ENCODE peak calls at places on chromosomes 11 and 22, in eight cellular contexts. I is IMR-90, T is cardiac muscle cell, B is HCT116, A is adipocyte, V is esophagus squamous epithelium, J is uterus, F is body of pancreas. M is an unnamed sample. For H3K9me3 and H3K36me3, the result is how much of the 10 kb centered on the place peaks cover.

GRCh38 chr11:57379732-57380131 is 1.2 kb downstream of the PRG3 start:
- DNase-seq in I (peak), T (peak), B (no peak), A (peak), V (no peak), J (no peak), F (no peak), M (no peak)

GRCh38 chr11:27205269-27205668 is 157.7 kb downstream of the CCDC34 start:
- DNase-seq in I (no peak), T (no peak), B (no peak), A (peak), V (no peak), J (no peak), F (no peak), M (no peak)

GRCh38 chr11:43905788-43906187 is 25.2 kb downstream of the ALKBH3 start:
- DNase-seq in I (peak), T (peak), B (no peak), A (no peak), V (no peak), J (peak), F (peak), M (no peak)

GRCh38 chr11:27292642-27293020 is 70.4 kb downstream of the CCDC34 start:
- DNase-seq in I (no peak), T (no peak), B (no peak), A (no peak), V (no peak), J (no peak), F (no peak), M (no peak)

GRCh38 chr22:40107756-40108437 is 69.8 kb upstream of the TNRC6B start:
- DNase-seq in I (peak), T (peak), B (no peak), A (peak), V (no peak), J (peak), F (peak), M (peak)

GRCh38 chr11:46367244-46367915 is 14.1 kb upstream of the MDK start:
- DNase-seq in I (peak), T (peak), B (no peak), A (peak), V (no peak), J (peak), F (peak), M (no peak)

GRCh38 chr11:27196040-27196897 is 155.7 kb downstream of the BBOX1 start:
- DNase-seq in I (no peak), T (no peak), B (no peak), A (no peak), V (no peak), J (no peak), F (no peak), M (no peak)

GRCh38 chr22:39250131-39250530 is 5.3 kb upstream of the PDGFB start:
- DNase-seq in I (no peak), T (no peak), B (no peak), A (no peak), V (no peak), J (no peak), F (no peak), M (no peak)

GRCh38 chr11:91749231-91749630 is 475.4 kb upstream of the FAT3 start:
- DNase-seq in I (no peak), T (no peak), B (no peak), A (no peak), V (no peak), J (no peak), F (no peak), M (no peak)

GRCh38 chr22:34886391-34886790 is 179.6 kb upstream of the ISX start:
- DNase-seq in I (no peak), T (no peak), B (no peak), A (no peak), V (no peak), J (no peak), F (no peak), M (no peak)

GRCh38 chr11:121563003-121563402 is 110.2 kb upstream of the SORL1-AS1 start:
- DNase-seq in I (no peak), T (no peak), B (no peak), A (no peak), V (no peak), J (no peak), F (no peak), M (no peak)

GRCh38 chr22:47841166-47841565 is 1078.7 kb downstream of the TBC1D22A start:
- DNase-seq in I (no peak), T (no peak), B (no peak), A (no peak), V (no peak), J (no peak), F (no peak), M (no peak)

GRCh38 chr11:46387919-46388618 is 3.5 kb downstream of the CHRM4 start:
- DNase-seq in I (no peak), T (peak), B (no peak), A (no peak), V (no peak), J (no peak), F (no peak), M (no peak)

GRCh38 chr22:25407859-25408229 is 156.6 kb upstream of the GRK3 start:
- DNase-seq in I (no peak), T (no peak), B (no peak), A (no peak), V (no peak), J (no peak), F (no peak), M (no peak)

GRCh38 chr11:93564895-93565294 is 21.7 kb upstream of the SMCO4 start:
- DNase-seq in I (no peak), T (no peak), B (no peak), A (no peak), V (no peak), J (no peak), F (no peak), M (no peak)

GRCh38 chr22:36405671-36406070 is 17.9 kb upstream of the MYH9 start:
- DNase-seq in I (no peak), T (peak), B (no peak), A (peak), V (no peak), J (no peak), F (peak), M (no peak)

GRCh38 chr22:17972385-17973181 is 51.8 kb downstream of the MICAL3 start:
- DNase-seq in I (peak), T (peak), B (no peak), A (peak), V (no peak), J (peak), F (peak), M (peak)

GRCh38 chr11:57770793-57771192 is 9.2 kb downstream of the CTNND1 start:
- DNase-seq in I (no peak), T (no peak), B (no peak), A (no peak), V (no peak), J (no peak), F (peak), M (no peak)

GRCh38 chr22:17893900-17894299 is 119.6 kb upstream of the BID start:
- DNase-seq in I (no peak), T (no peak), B (no peak), A (no peak), V (no peak), J (no peak), F (no peak), M (no peak)

GRCh38 chr11:61333638-61334433 is 808 bp downstream of the TKFC start:
- DNase-seq in I (no peak), T (no peak), B (no peak), A (no peak), V (no peak), J (no peak), F (no peak), M (no peak)

GRCh38 chr11:94769897-94770296 is 1.7 kb downstream of the AMOTL1 start:
- DNase-seq in I (no peak), T (no peak), B (no peak), A (peak), V (no peak), J (no peak), F (peak), M (peak)

GRCh38 chr11:69004411-69005182 is 8.4 kb downstream of the MRGPRF start:
- DNase-seq in I (no peak), T (no peak), B (no peak), A (no peak), V (no peak), J (no peak), F (no peak), M (no peak)

GRCh38 chr11:128532016-128532570 is 55.3 kb downstream of the ETS1 start:
- DNase-seq in I (no peak), T (no peak), B (no peak), A (no peak), V (no peak), J (no peak), F (peak), M (peak)

GRCh38 chr11:65391007-65391406 is 4.6 kb downstream of the FRMD8 start:
- DNase-seq in I (peak), T (peak), B (no peak), A (peak), V (no peak), J (no peak), F (no peak), M (no peak)

GRCh38 chr11:88482871-88483301 is 145.3 kb upstream of the CTSC start:
- DNase-seq in I (peak), T (no peak), B (no peak), A (peak), V (no peak), J (no peak), F (no peak), M (no peak)

GRCh38 chr11:6926208-6927029 is at the start of gene ZNF215:
- DNase-seq in I (peak), T (peak), B (peak), A (peak), V (peak), J (peak), F (peak), M (peak)

GRCh38 chr11:119228535-119229302 is 22.6 kb downstream of the CBL start:
- DNase-seq in I (no peak), T (no peak), B (no peak), A (no peak), V (no peak), J (no peak), F (no peak), M (no peak)

GRCh38 chr11:78149646-78150045 is 10.2 kb upstream of the ALG8 start:
- DNase-seq in I (peak), T (peak), B (no peak), A (peak), V (no peak), J (no peak), F (no peak), M (peak)

GRCh38 chr11:121321614-121322243 is 29.2 kb downstream of the SC5D start:
- DNase-seq in I (peak), T (peak), B (peak), A (peak), V (no peak), J (no peak), F (peak), M (no peak)

GRCh38 chr11:92180664-92181251 is 43.9 kb upstream of the FAT3 start:
- DNase-seq in I (peak), T (peak), B (no peak), A (no peak), V (no peak), J (no peak), F (no peak), M (peak)

GRCh38 chr11:111815489-111815888 is 49.3 kb upstream of the PPP2R1B start:
- DNase-seq in I (peak), T (no peak), B (no peak), A (no peak), V (no peak), J (no peak), F (no peak), M (no peak)

GRCh38 chr22:27995801-27996528 is 76.9 kb upstream of the PITPNB start:
- DNase-seq in I (no peak), T (no peak), B (no peak), A (no peak), V (no peak), J (no peak), F (no peak), M (no peak)

DNA sequence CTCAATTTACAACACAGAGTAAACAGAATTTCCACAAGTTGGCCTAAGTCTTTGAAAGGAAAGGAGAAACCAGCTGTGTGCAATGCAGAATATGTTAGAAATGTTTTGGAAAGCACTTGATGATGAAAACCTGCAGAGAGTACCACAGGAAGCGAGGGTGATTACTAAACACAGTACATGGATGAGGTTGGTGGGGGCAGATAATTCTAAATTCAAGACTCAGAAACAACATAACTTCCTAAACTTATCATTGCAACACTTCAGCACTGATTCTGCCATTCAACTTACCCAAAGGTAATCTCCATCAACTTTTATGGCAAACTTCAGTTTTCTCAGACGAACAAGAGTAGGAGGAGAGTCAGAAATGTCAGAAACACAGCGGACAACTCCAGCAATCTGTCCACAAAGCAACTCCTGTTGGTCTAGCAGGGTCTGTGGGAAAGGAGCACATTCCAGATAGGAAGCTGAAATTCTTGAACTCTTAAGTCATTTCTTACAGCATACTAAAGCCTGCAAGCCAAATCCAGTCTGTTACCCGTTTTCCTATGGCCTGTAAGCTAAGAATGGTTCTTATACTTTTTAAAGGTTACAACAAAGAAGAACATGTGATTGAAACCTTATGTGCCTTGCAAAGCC is 6.8 kb downstream of the HPS4 start:
- DNase-seq in I (peak), T (peak), B (no peak), A (peak), V (no peak), J (no peak), F (no peak), M (no peak)
- H3K4me3 ChIP-seq in I (no peak), T (no peak), B (no peak), A (no peak), V (no peak), J (no peak), F (no peak), M (no peak)

DNA sequence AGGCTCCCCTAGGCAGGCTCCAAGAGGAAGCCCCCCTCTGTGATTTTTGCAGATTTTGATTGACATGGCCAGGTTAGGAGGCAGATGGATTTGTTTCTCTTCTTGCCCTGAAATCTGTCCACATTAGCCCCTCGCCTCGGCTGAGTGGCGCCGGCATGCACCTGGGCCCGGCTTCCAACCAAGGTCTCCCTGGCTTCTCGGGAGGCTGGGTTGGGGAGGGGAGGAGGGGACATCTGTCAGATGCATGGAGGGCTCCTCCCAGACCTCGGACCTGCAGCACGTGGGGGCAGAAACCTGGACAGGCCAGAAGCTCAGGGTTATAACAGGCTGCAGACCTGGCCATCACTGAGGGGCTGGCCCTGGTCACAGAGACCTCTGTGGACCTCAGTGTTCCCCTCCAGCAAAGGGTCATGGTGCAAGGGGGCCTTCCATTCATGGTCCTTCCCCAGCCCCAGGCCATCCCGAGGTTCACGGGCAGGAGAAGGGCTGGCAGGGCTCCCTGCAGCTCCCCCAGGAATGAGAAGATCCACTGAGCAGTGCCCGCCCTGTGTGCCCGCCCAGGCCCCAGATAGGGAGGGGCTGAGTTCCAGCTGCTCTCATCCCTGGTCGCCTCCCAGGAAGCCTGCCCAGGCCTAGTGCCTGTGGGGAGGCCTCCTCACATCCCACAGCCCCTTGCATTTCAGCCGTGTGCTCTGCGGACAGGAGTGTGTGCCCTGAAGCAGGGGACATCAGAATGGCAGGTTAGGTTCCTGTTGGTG is 747.8 kb downstream of the BRD1 start:
- DNase-seq in I (no peak), T (no peak), B (no peak), A (no peak), V (no peak), J (no peak), F (no peak), M (no peak)
- H3K9me3 ChIP-seq in I (half or more), T (under half), B (under half), A (under half), V (under half), J (under half), F (under half), M (under half)

GRCh38 chr11:3103076-3103475 is 45.9 kb upstream of the CARS1 start:
- DNase-seq in I (no peak), T (no peak), B (no peak), A (no peak), V (no peak), J (no peak), F (no peak), M (no peak)
- H3K36me3 ChIP-seq in I (half or more), T (under half), B (under half), A (under half), V (under half), J (under half), F (under half), M (under half)

GRCh38 chr11:28836285-28837081 is 728.3 kb downstream of the METTL15 start:
- DNase-seq in I (peak), T (peak), B (no peak), A (peak), V (no peak), J (no peak), F (no peak), M (peak)
- H3K4me3 ChIP-seq in I (no peak), T (no peak), B (no peak), A (no peak), V (no peak), J (no peak), F (no peak), M (no peak)

M was measured in MG63.